ENCODE peak calls at places on chromosomes 2 and 18, in seven cellular contexts. J is HCT116, Z is HepG2, H is SK-N-SH, B is T47D, R is H1, P is GM12878. A is an unnamed sample.

GRCh38 chr2:188766086-188766856 is 207.9 kb upstream of the COL3A1 start:
- DNase-seq in J (no peak), Z (no peak), H (no peak), B (no peak), R (no peak), P (no peak), A (no peak)

GRCh38 chr18:79246309-79247108 is 149.2 kb upstream of the NFATC1 start:
- DNase-seq in J (peak; percentile 83), Z (peak; percentile 36), H (peak; percentile 89), B (peak; percentile 89), R (peak; percentile 47), P (peak; percentile 30), A (peak; percentile 67)

GRCh38 chr18:50569930-50570329 is 10.0 kb downstream of the MAPK4 start:
- DNase-seq in J (no peak), Z (no peak), H (no peak), B (no peak), R (no peak), P (no peak), A (peak; percentile 3)

GRCh38 chr2:85907671-85908157 is 18.9 kb upstream of the ST3GAL5 start:
- DNase-seq in J (no peak), Z (no peak), H (no peak), B (peak; percentile 36), R (no peak), P (no peak), A (no peak)

GRCh38 chr2:144453039-144453336 is 66.9 kb downstream of the ZEB2 start:
- DNase-seq in J (no peak), Z (no peak), H (no peak), B (no peak), R (no peak), P (no peak), A (no peak)

GRCh38 chr2:42328148-42328833 is 32.7 kb downstream of the COX7A2L start:
- DNase-seq in J (peak; percentile 7), Z (no peak), H (no peak), B (peak; percentile 18), R (no peak), P (no peak), A (peak; percentile 17)

GRCh38 chr2:78681386-78681785 is 344.1 kb upstream of the REG3G start:
- DNase-seq in J (no peak), Z (no peak), H (no peak), B (no peak), R (no peak), P (no peak), A (no peak)

GRCh38 chr18:74942319-74942910 is 266.5 kb downstream of the PTGR3 start:
- DNase-seq in J (no peak), Z (no peak), H (no peak), B (no peak), R (no peak), P (peak; percentile 21), A (no peak)

GRCh38 chr2:216554755-216555154 is 56.1 kb downstream of the RPL37A start:
- DNase-seq in J (no peak), Z (no peak), H (no peak), B (no peak), R (no peak), P (no peak), A (no peak)

GRCh38 chr2:113225505-113226259 is 51.9 kb downstream of the PSD4 start:
- DNase-seq in J (no peak), Z (no peak), H (peak; percentile 57), B (no peak), R (no peak), P (no peak), A (no peak)

GRCh38 chr2:233349005-233349998 is 5.0 kb upstream of the DGKD start:
- DNase-seq in J (no peak), Z (peak; percentile 62), H (no peak), B (no peak), R (no peak), P (no peak), A (no peak)

GRCh38 chr2:230658877-230659652 is 53.6 kb upstream of the CAB39 start:
- DNase-seq in J (no peak), Z (no peak), H (no peak), B (no peak), R (no peak), P (peak; percentile 91), A (peak; percentile 85)

GRCh38 chr2:235669983-235670962 is 176.4 kb downstream of the AGAP1 start:
- DNase-seq in J (no peak), Z (no peak), H (peak; percentile 87), B (peak; percentile 78), R (no peak), P (no peak), A (no peak)

GRCh38 chr18:74198453-74198852 is 50.1 kb downstream of the TIMM21 start:
- DNase-seq in J (no peak), Z (no peak), H (no peak), B (no peak), R (no peak), P (no peak), A (no peak)

GRCh38 chr2:18132697-18133096 is 254.2 kb downstream of the KCNS3 start:
- DNase-seq in J (no peak), Z (no peak), H (no peak), B (peak; percentile 28), R (no peak), P (no peak), A (no peak)

GRCh38 chr2:8416836-8417832 is 264.7 kb upstream of the ID2 start:
- DNase-seq in J (no peak), Z (peak; percentile 21), H (peak; percentile 41), B (no peak), R (no peak), P (no peak), A (no peak)

GRCh38 chr2:182716665-182716990 is 571 bp downstream of the DNAJC10 start:
- DNase-seq in J (no peak), Z (peak; percentile 11), H (no peak), B (peak; percentile 41), R (no peak), P (no peak), A (peak; percentile 48)

GRCh38 chr2:107556038-107556627 is 270.6 kb upstream of the RGPD4 start:
- DNase-seq in J (no peak), Z (no peak), H (no peak), B (no peak), R (no peak), P (no peak), A (peak; percentile 6)

GRCh38 chr18:50162486-50163304 is 32.3 kb downstream of the MYO5B start:
- DNase-seq in J (no peak), Z (no peak), H (no peak), B (peak; percentile 20), R (no peak), P (no peak), A (no peak)

GRCh38 chr18:24050916-24051255 is 36.3 kb downstream of the TTC39C start:
- DNase-seq in J (no peak), Z (no peak), H (no peak), B (no peak), R (no peak), P (no peak), A (no peak)
- TF ChIP-seq JUND in J (no peak), Z (no peak), H (no peak), B (no peak), R (no peak), P (no peak), A (no peak)

GRCh38 chr18:67268530-67268929 is 248.0 kb downstream of the DSEL start:
- DNase-seq in J (no peak), Z (no peak), H (no peak), B (no peak), R (no peak), P (no peak), A (no peak)

GRCh38 chr18:67266246-67266570 is 250.3 kb downstream of the DSEL start:
- DNase-seq in J (no peak), Z (no peak), H (no peak), B (no peak), R (no peak), P (no peak), A (no peak)

GRCh38 chr18:67265464-67266245 is 250.9 kb downstream of the DSEL start:
- DNase-seq in J (no peak), Z (no peak), H (no peak), B (no peak), R (no peak), P (no peak), A (no peak)

GRCh38 chr18:67269206-67269605 is 247.3 kb downstream of the DSEL start:
- DNase-seq in J (no peak), Z (no peak), H (no peak), B (no peak), R (no peak), P (no peak), A (no peak)

GRCh38 chr18:67266591-67267237 is 249.8 kb downstream of the DSEL start:
- DNase-seq in J (no peak), Z (no peak), H (no peak), B (no peak), R (no peak), P (no peak), A (no peak)
- TF ChIP-seq JUND in J (no peak), Z (no peak), H (no peak), B (no peak), R (no peak), P (no peak), A (no peak)

GRCh38 chr18:63553117-63553516 is 10.9 kb downstream of the SERPINB12 start:
- DNase-seq in J (peak; percentile 15), Z (no peak), H (no peak), B (peak; percentile 19), R (no peak), P (no peak), A (no peak)
- TF ChIP-seq JUND in J (no peak), Z (no peak), H (no peak), B (no peak), R (no peak), P (no peak), A (no peak)

GRCh38 chr2:241811209-241811951 is 2.4 kb downstream of the NEU4 start:
- DNase-seq in J (no peak), Z (no peak), H (no peak), B (no peak), R (no peak), P (no peak), A (no peak)

GRCh38 chr2:241808051-241808450 is 942 bp upstream of the NEU4 start:
- DNase-seq in J (no peak), Z (peak; percentile 67), H (peak; percentile 59), B (no peak), R (no peak), P (no peak), A (no peak)

GRCh38 chr2:241809383-241810303 is 650 bp downstream of the NEU4 start:
- DNase-seq in J (no peak), Z (no peak), H (peak; percentile 32), B (no peak), R (no peak), P (no peak), A (no peak)

GRCh38 chr2:241810304-241811208 is 1.6 kb downstream of the NEU4 start:
- DNase-seq in J (no peak), Z (no peak), H (peak; percentile 61), B (no peak), R (no peak), P (no peak), A (no peak)

DNA sequence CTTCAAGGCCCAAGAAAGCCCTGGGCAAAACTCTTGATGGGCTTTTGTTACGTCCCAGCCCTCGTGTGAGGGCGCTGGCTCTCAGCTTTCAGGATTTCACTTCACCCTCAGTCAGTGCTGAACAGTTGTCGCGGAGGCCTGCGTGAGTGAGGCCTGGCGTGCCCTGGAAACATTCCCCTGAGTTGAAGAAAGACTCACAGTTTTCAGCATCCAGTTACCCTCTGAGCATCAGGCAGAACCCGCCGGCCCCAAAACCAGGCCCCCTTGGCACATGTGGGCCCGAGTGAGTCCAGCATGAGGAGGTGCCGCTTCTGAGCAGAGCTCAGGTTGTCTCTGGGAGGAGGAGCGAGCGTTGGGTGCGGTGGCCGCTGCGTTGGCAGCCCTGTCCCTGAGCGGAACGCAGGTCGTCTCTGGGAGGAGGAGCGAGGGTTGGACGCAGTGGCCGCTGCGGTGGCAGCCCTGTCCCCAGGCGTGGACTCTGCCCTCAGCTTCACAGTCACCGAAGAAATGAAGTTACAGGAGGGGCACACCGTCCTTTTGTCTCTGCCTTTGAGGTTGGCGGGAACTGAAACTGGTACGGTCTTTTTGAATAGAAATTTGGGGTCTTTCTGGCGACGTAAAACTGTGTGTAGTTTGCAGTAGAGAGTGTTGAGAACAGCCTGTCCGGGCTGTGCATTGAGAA is at the start of gene NEU4:
- DNase-seq in J (no peak), Z (peak; percentile 87), H (peak; percentile 51), B (no peak), R (no peak), P (no peak), A (peak; percentile 2)
- TF ChIP-seq JUND in J (no peak), Z (peak; percentile 60), H (no peak), B (no peak), R (no peak), P (no peak), A (no peak)

A was measured in K562.